ENCODE peak calls at places on chromosomes 12 and 14, in ten cellular contexts. One of them, this sample, is unnamed.

GRCh38 chr14:76123426-76124095 is 28.2 kb upstream of the GPATCH2L start:
- DNase-seq in esophagus muscularis mucosa: no peak
- DNase-seq in left ventricle myocardium inferior: no peak
- DNase-seq in NCI-H2081: no peak
- DNase-seq in choroid plexus epithelial cell: no peak
- DNase-seq in memory B cell: no peak
- DNase-seq in AG10803: no peak
- DNase-seq in GM03348: no peak
- DNase-seq in SJSA1: no peak
- DNase-seq in CD4-positive, alpha-beta T cell: no peak
- DNase-seq in this sample: no peak

GRCh38 chr12:31007636-31008175 is 66.0 kb upstream of the DDX11 start:
- DNase-seq in esophagus muscularis mucosa: no peak
- DNase-seq in left ventricle myocardium inferior: no peak
- DNase-seq in NCI-H2081: no peak
- DNase-seq in choroid plexus epithelial cell: no peak
- DNase-seq in memory B cell: no peak
- DNase-seq in AG10803: no peak
- DNase-seq in GM03348: no peak
- DNase-seq in SJSA1: no peak
- DNase-seq in CD4-positive, alpha-beta T cell: no peak
- DNase-seq in this sample: no peak

GRCh38 chr12:27013606-27014084 is 539 bp downstream of the TM7SF3 start:
- DNase-seq in esophagus muscularis mucosa: no peak
- DNase-seq in left ventricle myocardium inferior: no peak
- DNase-seq in NCI-H2081: peak
- DNase-seq in choroid plexus epithelial cell: peak
- DNase-seq in memory B cell: no peak
- DNase-seq in AG10803: peak
- DNase-seq in GM03348: peak
- DNase-seq in SJSA1: no peak
- DNase-seq in CD4-positive, alpha-beta T cell: peak
- DNase-seq in this sample: no peak

GRCh38 chr14:104432611-104433231 is 146.8 kb upstream of the C14orf180 start:
- DNase-seq in esophagus muscularis mucosa: peak
- DNase-seq in left ventricle myocardium inferior: no peak
- DNase-seq in NCI-H2081: no peak
- DNase-seq in choroid plexus epithelial cell: no peak
- DNase-seq in memory B cell: no peak
- DNase-seq in AG10803: no peak
- DNase-seq in GM03348: no peak
- DNase-seq in SJSA1: no peak
- DNase-seq in CD4-positive, alpha-beta T cell: no peak
- DNase-seq in this sample: no peak

GRCh38 chr12:12228402-12228801 is 38.4 kb downstream of the LRP6 start:
- DNase-seq in esophagus muscularis mucosa: no peak
- DNase-seq in left ventricle myocardium inferior: no peak
- DNase-seq in NCI-H2081: no peak
- DNase-seq in choroid plexus epithelial cell: no peak
- DNase-seq in memory B cell: no peak
- DNase-seq in AG10803: no peak
- DNase-seq in GM03348: no peak
- DNase-seq in SJSA1: no peak
- DNase-seq in CD4-positive, alpha-beta T cell: no peak
- DNase-seq in this sample: no peak

GRCh38 chr12:68933564-68933893 is 558 bp upstream of the CPM start:
- DNase-seq in esophagus muscularis mucosa: no peak
- DNase-seq in left ventricle myocardium inferior: peak
- DNase-seq in NCI-H2081: no peak
- DNase-seq in choroid plexus epithelial cell: no peak
- DNase-seq in memory B cell: no peak
- DNase-seq in AG10803: no peak
- DNase-seq in GM03348: no peak
- DNase-seq in SJSA1: no peak
- DNase-seq in CD4-positive, alpha-beta T cell: no peak
- DNase-seq in this sample: no peak

GRCh38 chr14:99552572-99553216 is 51.3 kb downstream of the CCDC85C start:
- DNase-seq in esophagus muscularis mucosa: no peak
- DNase-seq in left ventricle myocardium inferior: peak
- DNase-seq in NCI-H2081: no peak
- DNase-seq in choroid plexus epithelial cell: no peak
- DNase-seq in memory B cell: no peak
- DNase-seq in AG10803: no peak
- DNase-seq in GM03348: no peak
- DNase-seq in SJSA1: no peak
- DNase-seq in CD4-positive, alpha-beta T cell: no peak
- DNase-seq in this sample: no peak

GRCh38 chr14:22002860-22003284 is 329.3 kb upstream of the OR4E1 start:
- DNase-seq in esophagus muscularis mucosa: no peak
- DNase-seq in left ventricle myocardium inferior: no peak
- DNase-seq in NCI-H2081: no peak
- DNase-seq in choroid plexus epithelial cell: no peak
- DNase-seq in memory B cell: no peak
- DNase-seq in AG10803: no peak
- DNase-seq in GM03348: no peak
- DNase-seq in SJSA1: no peak
- DNase-seq in CD4-positive, alpha-beta T cell: peak
- DNase-seq in this sample: no peak

GRCh38 chr12:82666830-82667229 is 19.9 kb upstream of the TMTC2 start:
- DNase-seq in esophagus muscularis mucosa: no peak
- DNase-seq in left ventricle myocardium inferior: no peak
- DNase-seq in NCI-H2081: no peak
- DNase-seq in choroid plexus epithelial cell: no peak
- DNase-seq in memory B cell: no peak
- DNase-seq in AG10803: no peak
- DNase-seq in GM03348: no peak
- DNase-seq in SJSA1: no peak
- DNase-seq in CD4-positive, alpha-beta T cell: no peak
- DNase-seq in this sample: no peak

GRCh38 chr12:47811581-47812484 is 7.9 kb downstream of the HDAC7 start:
- DNase-seq in esophagus muscularis mucosa: no peak
- DNase-seq in left ventricle myocardium inferior: peak
- DNase-seq in NCI-H2081: no peak
- DNase-seq in choroid plexus epithelial cell: peak
- DNase-seq in memory B cell: no peak
- DNase-seq in AG10803: peak
- DNase-seq in GM03348: peak
- DNase-seq in SJSA1: no peak
- DNase-seq in CD4-positive, alpha-beta T cell: no peak
- DNase-seq in this sample: no peak

GRCh38 chr14:90375934-90376333 is 20.9 kb upstream of the CALM1 start:
- DNase-seq in esophagus muscularis mucosa: no peak
- DNase-seq in left ventricle myocardium inferior: no peak
- DNase-seq in NCI-H2081: peak
- DNase-seq in choroid plexus epithelial cell: no peak
- DNase-seq in memory B cell: no peak
- DNase-seq in AG10803: no peak
- DNase-seq in GM03348: no peak
- DNase-seq in SJSA1: no peak
- DNase-seq in CD4-positive, alpha-beta T cell: no peak
- DNase-seq in this sample: no peak

GRCh38 chr12:108595711-108596647 is 1.9 kb downstream of the TMEM119 start:
- DNase-seq in esophagus muscularis mucosa: no peak
- DNase-seq in left ventricle myocardium inferior: no peak
- DNase-seq in NCI-H2081: no peak
- DNase-seq in choroid plexus epithelial cell: no peak
- DNase-seq in memory B cell: no peak
- DNase-seq in AG10803: no peak
- DNase-seq in GM03348: peak
- DNase-seq in SJSA1: peak
- DNase-seq in CD4-positive, alpha-beta T cell: no peak
- DNase-seq in this sample: no peak

GRCh38 chr12:25323774-25324086 is 73.0 kb upstream of the KRAS start:
- DNase-seq in esophagus muscularis mucosa: no peak
- DNase-seq in left ventricle myocardium inferior: no peak
- DNase-seq in NCI-H2081: no peak
- DNase-seq in choroid plexus epithelial cell: peak
- DNase-seq in memory B cell: no peak
- DNase-seq in AG10803: no peak
- DNase-seq in GM03348: no peak
- DNase-seq in SJSA1: no peak
- DNase-seq in CD4-positive, alpha-beta T cell: peak
- DNase-seq in this sample: no peak

GRCh38 chr14:67526676-67527459 is 6.2 kb upstream of the PLEKHH1 start:
- DNase-seq in esophagus muscularis mucosa: no peak
- DNase-seq in left ventricle myocardium inferior: no peak
- DNase-seq in NCI-H2081: peak
- DNase-seq in choroid plexus epithelial cell: peak
- DNase-seq in memory B cell: peak
- DNase-seq in AG10803: peak
- DNase-seq in GM03348: peak
- DNase-seq in SJSA1: no peak
- DNase-seq in CD4-positive, alpha-beta T cell: peak
- DNase-seq in this sample: no peak

GRCh38 chr12:113007166-113007565 is 28.8 kb downstream of the OAS2 start:
- DNase-seq in esophagus muscularis mucosa: no peak
- DNase-seq in left ventricle myocardium inferior: no peak
- DNase-seq in NCI-H2081: no peak
- DNase-seq in choroid plexus epithelial cell: peak
- DNase-seq in memory B cell: no peak
- DNase-seq in AG10803: peak
- DNase-seq in GM03348: no peak
- DNase-seq in SJSA1: peak
- DNase-seq in CD4-positive, alpha-beta T cell: no peak
- DNase-seq in this sample: no peak

GRCh38 chr12:4412462-4412861 is 33.0 kb upstream of the FGF23 start:
- DNase-seq in esophagus muscularis mucosa: no peak
- DNase-seq in left ventricle myocardium inferior: no peak
- DNase-seq in NCI-H2081: no peak
- DNase-seq in choroid plexus epithelial cell: no peak
- DNase-seq in memory B cell: no peak
- DNase-seq in AG10803: peak
- DNase-seq in GM03348: no peak
- DNase-seq in SJSA1: no peak
- DNase-seq in CD4-positive, alpha-beta T cell: no peak
- DNase-seq in this sample: no peak

GRCh38 chr14:99248761-99249171 is 23.2 kb downstream of the BCL11B start:
- DNase-seq in esophagus muscularis mucosa: no peak
- DNase-seq in left ventricle myocardium inferior: no peak
- DNase-seq in NCI-H2081: no peak
- DNase-seq in choroid plexus epithelial cell: no peak
- DNase-seq in memory B cell: no peak
- DNase-seq in AG10803: no peak
- DNase-seq in GM03348: no peak
- DNase-seq in SJSA1: no peak
- DNase-seq in CD4-positive, alpha-beta T cell: no peak
- DNase-seq in this sample: no peak

GRCh38 chr14:95545769-95546168 is 10.9 kb downstream of the GLRX5 start:
- DNase-seq in esophagus muscularis mucosa: no peak
- DNase-seq in left ventricle myocardium inferior: no peak
- DNase-seq in NCI-H2081: no peak
- DNase-seq in choroid plexus epithelial cell: peak
- DNase-seq in memory B cell: no peak
- DNase-seq in AG10803: peak
- DNase-seq in GM03348: peak
- DNase-seq in SJSA1: no peak
- DNase-seq in CD4-positive, alpha-beta T cell: no peak
- DNase-seq in this sample: no peak

GRCh38 chr12:132508860-132509732 is 19.1 kb downstream of the FBRSL1 start:
- DNase-seq in esophagus muscularis mucosa: no peak
- DNase-seq in left ventricle myocardium inferior: no peak
- DNase-seq in NCI-H2081: no peak
- DNase-seq in choroid plexus epithelial cell: no peak
- DNase-seq in memory B cell: no peak
- DNase-seq in AG10803: no peak
- DNase-seq in GM03348: no peak
- DNase-seq in SJSA1: no peak
- DNase-seq in CD4-positive, alpha-beta T cell: no peak
- DNase-seq in this sample: no peak

GRCh38 chr14:53501361-53502320 is 348.5 kb upstream of the DDHD1 start:
- DNase-seq in esophagus muscularis mucosa: no peak
- DNase-seq in left ventricle myocardium inferior: no peak
- DNase-seq in NCI-H2081: no peak
- DNase-seq in choroid plexus epithelial cell: peak
- DNase-seq in memory B cell: no peak
- DNase-seq in AG10803: peak
- DNase-seq in GM03348: no peak
- DNase-seq in SJSA1: no peak
- DNase-seq in CD4-positive, alpha-beta T cell: no peak
- DNase-seq in this sample: peak

GRCh38 chr14:63248211-63248610 is 44.0 kb downstream of the RHOJ start:
- DNase-seq in esophagus muscularis mucosa: no peak
- DNase-seq in left ventricle myocardium inferior: no peak
- DNase-seq in NCI-H2081: no peak
- DNase-seq in choroid plexus epithelial cell: peak
- DNase-seq in memory B cell: no peak
- DNase-seq in AG10803: peak
- DNase-seq in GM03348: peak
- DNase-seq in SJSA1: no peak
- DNase-seq in CD4-positive, alpha-beta T cell: no peak
- DNase-seq in this sample: no peak

GRCh38 chr12:663293-663871 is at the start of gene NINJ2:
- DNase-seq in esophagus muscularis mucosa: no peak
- DNase-seq in left ventricle myocardium inferior: peak
- DNase-seq in NCI-H2081: no peak
- DNase-seq in choroid plexus epithelial cell: no peak
- DNase-seq in memory B cell: no peak
- DNase-seq in AG10803: peak
- DNase-seq in GM03348: peak
- DNase-seq in SJSA1: no peak
- DNase-seq in CD4-positive, alpha-beta T cell: no peak
- DNase-seq in this sample: no peak

This sample was measured in LNCaP clone FGC.